ENCODE peak calls at places on chromosomes 5 and 9, in ten cellular contexts. L is activated gamma-delta T cell treated with anti-CD3 and anti-CD28 coated beads, Interleukin-2, amount 50 U/mL, for 16 hours; C is mesothelial cell of epicardium; V is retina; D is GM06990; Z is ACHN; F is COR-L47; U is A549; Y is activated CD8-positive, alpha-beta memory T cell treated with anti-CD3 and anti-CD28 coated beads, Interleukin-2, amount 10 ng/mL, durations not matched to agents 7 days and 5 days; J is PC-3. G is an unnamed sample.

GRCh38 chr5:1789838-1790462 is 9.7 kb downstream of the MRPL36 start:
- DNase-seq in L (no peak), Y (no peak), F (no peak), J (peak), V (no peak), D (no peak), Z (no peak), C (no peak), U (no peak), G (no peak)

GRCh38 chr5:135609981-135610380 is 31.2 kb upstream of the CXCL14 start:
- DNase-seq in D (no peak), Z (no peak), C (peak), V (no peak), F (no peak), L (no peak), U (no peak), J (no peak), Y (peak), G (no peak)

GRCh38 chr9:99121604-99122003 is 16.7 kb downstream of the TGFBR1 start:
- DNase-seq in Y (no peak), C (no peak), F (no peak), J (no peak), D (no peak), Z (no peak), V (no peak), L (no peak), U (no peak), G (no peak)

GRCh38 chr9:37574996-37575395 is 1.2 kb downstream of the FBXO10 start:
- DNase-seq in U (no peak), Z (no peak), L (no peak), J (no peak), Y (no peak), D (no peak), V (no peak), C (no peak), F (no peak), G (no peak)

GRCh38 chr5:134118212-134118611 is 3.7 kb downstream of the TCF7 start:
- DNase-seq in J (no peak), U (no peak), C (no peak), V (no peak), Y (no peak), Z (no peak), D (no peak), F (no peak), L (no peak), G (no peak)

GRCh38 chr9:114652776-114653555 is 4.6 kb downstream of the TEX53 start:
- DNase-seq in F (no peak), U (no peak), D (peak), Z (no peak), Y (no peak), L (no peak), V (no peak), J (peak), C (no peak), G (no peak)

GRCh38 chr5:111937091-111937490 is 180.1 kb upstream of the NREP start:
- DNase-seq in V (no peak), C (no peak), D (no peak), J (no peak), U (no peak), Z (no peak), Y (no peak), F (no peak), L (no peak), G (no peak)

GRCh38 chr9:87464110-87464991 is 33.3 kb upstream of the DAPK1 start:
- DNase-seq in U (no peak), D (peak), Y (no peak), C (no peak), L (no peak), Z (no peak), J (no peak), V (no peak), F (no peak), G (no peak)

GRCh38 chr9:136312436-136312835 is 8.5 kb upstream of the CCDC187 start:
- DNase-seq in J (peak), V (no peak), Y (peak), D (no peak), U (peak), C (no peak), L (no peak), F (no peak), Z (peak), G (no peak)